ENCODE peak calls at places on chromosomes 4 and X, in six cellular contexts. Q is GM23338, P is A549, K is HL-60, O is SK-N-SH, R is Panc1. J is an unnamed sample.

GRCh38 chrX:9166566-9166909 is 132.6 kb upstream of the FAM9B start:
- DNase-seq in Q (no peak), P (peak; percentile 13), K (no peak), O (no peak), R (no peak), J (no peak)

GRCh38 chr4:119646347-119647071 is 17.9 kb upstream of the PDE5A start:
- DNase-seq in Q (no peak), P (no peak), K (no peak), O (no peak), R (no peak), J (no peak)

GRCh38 chr4:31106419-31106818 is 386.2 kb downstream of the PCDH7 start:
- DNase-seq in Q (no peak), P (no peak), K (no peak), O (no peak), R (no peak), J (no peak)

GRCh38 chrX:43677993-43678392 is 21.9 kb downstream of the MAOA start:
- DNase-seq in Q (no peak), P (no peak), K (no peak), O (no peak), R (no peak), J (no peak)

GRCh38 chrX:9534686-9535085 is 69.8 kb downstream of the TBL1X start:
- DNase-seq in Q (no peak), P (no peak), K (no peak), O (no peak), R (no peak), J (no peak)

GRCh38 chr4:108762559-108763225 is at the start of gene ETNPPL:
- DNase-seq in Q (peak; percentile 88), P (no peak), K (peak; percentile 18), O (peak; percentile 55), R (no peak), J (no peak)

GRCh38 chr4:15479089-15479912 is 9.6 kb downstream of the CC2D2A start:
- DNase-seq in Q (peak; percentile 93), P (peak; percentile 58), K (peak; percentile 45), O (peak; percentile 74), R (peak; percentile 68), J (peak; percentile 82)

GRCh38 chr4:98661356-98662054 is 3.1 kb upstream of the TSPAN5 start:
- DNase-seq in Q (peak; percentile 48), P (no peak), K (no peak), O (no peak), R (no peak), J (peak; percentile 74)

GRCh38 chr4:94743838-94744237 is 13.9 kb upstream of the BMPR1B start:
- DNase-seq in Q (no peak), P (no peak), K (no peak), O (no peak), R (no peak), J (no peak)

GRCh38 chrX:103356897-103357296 is 591 bp downstream of the TCEAL9 start:
- DNase-seq in Q (peak; percentile 40), P (no peak), K (no peak), O (peak; percentile 29), R (no peak), J (no peak)

GRCh38 chr4:95601342-95601741 is 52.6 kb upstream of the UNC5C start:
- DNase-seq in Q (no peak), P (no peak), K (no peak), O (no peak), R (no peak), J (no peak)

GRCh38 chr4:26459054-26459755 is 31.1 kb downstream of the CCKAR start:
- DNase-seq in Q (peak; percentile 76), P (peak; percentile 31), K (peak; percentile 18), O (peak; percentile 56), R (peak; percentile 20), J (peak; percentile 61)

GRCh38 chr4:75830906-75831305 is 71.3 kb downstream of the PPEF2 start:
- DNase-seq in Q (no peak), P (no peak), K (no peak), O (no peak), R (no peak), J (no peak)
- TF ChIP-seq REST in Q (no peak), P (no peak), K (no peak), O (no peak), R (no peak), J (no peak)

GRCh38 chr4:109826719-109827118 is 1.1 kb upstream of the RRH start:
- DNase-seq in Q (peak; percentile 27), P (no peak), K (no peak), O (peak; percentile 28), R (no peak), J (no peak)
- TF ChIP-seq REST in Q (no peak), P (no peak), K (no peak), O (no peak), R (no peak), J (no peak)

GRCh38 chr4:1684756-1685603 is 867 bp upstream of the FAM53A start:
- DNase-seq in Q (no peak), P (no peak), K (no peak), O (no peak), R (no peak), J (no peak)

GRCh38 chr4:1686440-1687036 is 2.4 kb upstream of the FAM53A start:
- DNase-seq in Q (no peak), P (no peak), K (no peak), O (no peak), R (no peak), J (no peak)

GRCh38 chr4:1683371-1683902 is 676 bp downstream of the FAM53A start:
- DNase-seq in Q (peak; percentile 49), P (no peak), K (no peak), O (no peak), R (peak; percentile 25), J (no peak)

GRCh38 chr4:1683903-1684755 is at the start of gene FAM53A:
- DNase-seq in Q (peak; percentile 87), P (peak; percentile 36), K (peak; percentile 85), O (peak; percentile 99), R (no peak), J (peak; percentile 57)

DNA sequence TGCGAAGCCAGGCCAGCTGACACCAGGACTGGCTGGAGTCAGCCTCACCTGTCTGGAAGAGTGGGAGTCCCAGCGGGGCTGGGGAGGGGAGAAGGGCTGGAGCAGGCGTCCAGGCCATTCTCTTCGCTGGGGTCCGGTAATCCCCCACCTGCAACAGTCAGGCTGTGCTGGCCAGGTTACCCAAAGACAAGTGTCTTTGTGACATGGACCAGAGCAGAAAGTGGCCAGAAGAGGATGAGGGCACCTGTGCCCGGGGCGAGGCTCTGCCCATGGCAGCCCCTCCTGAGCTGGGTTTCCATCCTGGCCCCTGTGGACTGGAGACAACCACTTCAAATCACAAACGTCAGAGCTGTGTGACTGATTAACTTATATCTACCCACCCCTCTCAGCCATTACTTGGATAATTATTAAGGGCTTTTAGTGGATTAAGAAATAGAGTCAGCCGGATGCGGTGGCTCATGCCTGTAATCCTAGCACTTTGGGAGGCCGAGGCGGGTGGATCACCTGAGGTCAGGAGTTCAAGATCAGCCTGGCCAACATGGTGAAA is 1.6 kb upstream of the FAM53A start:
- DNase-seq in Q (no peak), P (no peak), K (no peak), O (no peak), R (no peak), J (no peak)
- TF ChIP-seq REST in Q (no peak), P (no peak), K (no peak), O (no peak), R (no peak), J (no peak)

DNA sequence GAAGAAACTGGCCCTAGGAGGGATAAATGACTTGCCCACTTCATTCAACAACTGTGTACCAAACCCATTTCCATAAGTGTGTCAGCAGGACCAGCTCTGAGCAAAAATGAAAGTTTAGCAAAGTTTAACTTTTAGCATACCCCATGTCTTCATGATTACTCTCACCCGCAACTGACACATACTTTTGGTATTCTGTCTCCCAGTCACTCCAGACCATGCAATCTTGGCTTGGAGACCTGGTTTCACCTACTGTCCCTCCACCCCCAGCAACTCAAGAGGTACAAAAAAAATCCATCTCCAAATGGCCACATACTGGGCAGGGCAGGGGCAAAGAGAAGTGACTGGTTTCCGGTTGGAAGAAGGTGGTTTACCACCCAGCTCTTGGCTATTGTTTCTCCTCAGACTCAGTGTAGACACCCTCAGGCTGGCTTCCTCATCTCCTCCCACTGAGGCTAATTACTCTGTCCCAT is 79.8 kb downstream of the RLIM start:
- DNase-seq in Q (no peak), P (no peak), K (no peak), O (no peak), R (no peak), J (no peak)
- TF ChIP-seq REST in Q (no peak), P (no peak), K (no peak), O (no peak), R (no peak), J (no peak)

GRCh38 chrX:150185766-150186165 is 177.4 kb upstream of the MAMLD1 start:
- DNase-seq in Q (no peak), P (no peak), K (no peak), O (no peak), R (no peak), J (no peak)
- TF ChIP-seq REST in Q (no peak), P (no peak), K (no peak), O (no peak), R (no peak), J (no peak)

DNA sequence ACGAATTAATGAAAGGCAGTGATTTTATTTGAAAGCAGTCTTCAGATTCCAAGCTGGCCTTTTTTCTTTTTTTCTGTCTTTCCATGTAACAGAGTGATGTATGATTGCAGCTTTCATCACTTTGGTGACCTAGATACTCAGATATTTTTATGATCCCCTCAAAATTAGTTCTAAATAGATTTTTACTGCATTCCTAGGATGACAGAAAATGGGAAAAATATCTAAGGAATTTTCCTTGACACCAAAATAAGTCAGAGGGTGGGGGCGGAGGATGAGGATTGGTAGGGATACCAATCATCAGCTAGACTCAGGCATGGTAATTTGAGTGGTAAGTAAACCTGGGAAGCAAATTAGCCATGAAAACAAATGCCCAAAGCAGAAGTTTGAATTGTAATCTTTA is 11.9 kb upstream of the HMGB2 start:
- DNase-seq in Q (no peak), P (no peak), K (no peak), O (no peak), R (no peak), J (no peak)
- TF ChIP-seq REST in Q (no peak), P (no peak), K (no peak), O (no peak), R (no peak), J (no peak)

DNA sequence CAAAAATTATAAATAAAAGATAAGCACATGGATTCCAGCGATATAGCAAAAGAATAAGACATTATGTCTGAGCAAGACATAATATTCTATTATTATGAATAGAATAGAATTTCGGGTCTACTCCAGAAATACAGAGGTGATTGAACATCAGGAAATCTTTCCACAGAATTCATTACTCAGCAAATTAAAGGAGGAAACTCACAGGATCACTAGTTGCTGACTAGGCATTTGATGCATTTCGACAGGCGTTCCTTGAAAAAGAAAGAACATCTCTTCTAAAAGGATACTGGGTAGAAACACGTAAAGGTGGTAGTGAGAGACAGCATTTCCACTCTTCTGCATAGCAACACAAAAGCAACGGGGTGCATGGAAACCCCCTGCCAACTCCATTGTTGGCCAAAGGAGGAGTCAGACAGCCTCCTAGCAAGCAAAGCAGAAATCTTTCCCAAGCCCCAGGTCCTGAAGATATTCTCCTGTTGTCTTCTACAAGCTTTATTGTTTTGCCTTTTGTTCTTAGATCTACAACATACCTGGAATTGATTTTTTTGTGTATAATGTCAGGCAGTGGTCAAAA is 14.3 kb upstream of the PDZD4 start:
- DNase-seq in Q (peak; percentile 77), P (no peak), K (no peak), O (no peak), R (no peak), J (no peak)
- TF ChIP-seq REST in Q (no peak), P (no peak), K (no peak), O (no peak), R (no peak), J (no peak)

GRCh38 chr4:19945979-19946380 is 305.7 kb upstream of the SLIT2 start:
- DNase-seq in Q (no peak), P (no peak), K (peak; percentile 3), O (no peak), R (no peak), J (peak; percentile 32)
- TF ChIP-seq REST in Q (no peak), P (no peak), K (no peak), O (no peak), R (no peak), J (no peak)